ENCODE peak calls at places on chromosomes 5 and 9, in five cellular contexts. One of them, this sample, is unnamed.

GRCh38 chr9:95138474-95138873 is 179.0 kb downstream of the FANCC start:
- DNase-seq in anterior cingulate cortex: no peak
- DNase-seq in NCI-H524: peak
- DNase-seq in T-helper 2 cell: no peak
- DNase-seq in AG04449: no peak
- DNase-seq in this sample: peak

GRCh38 chr5:180873628-180874520 is 12.8 kb upstream of the ZFP62 start:
- DNase-seq in NCI-H524: no peak
- DNase-seq in anterior cingulate cortex: no peak
- DNase-seq in T-helper 2 cell: no peak
- DNase-seq in AG04449: no peak
- DNase-seq in this sample: no peak

GRCh38 chr9:97803167-97804058 is 49.6 kb upstream of the FOXE1 start:
- DNase-seq in anterior cingulate cortex: peak
- DNase-seq in AG04449: no peak
- DNase-seq in T-helper 2 cell: peak
- DNase-seq in NCI-H524: peak
- DNase-seq in this sample: peak

GRCh38 chr5:126360467-126360866 is 62.7 kb upstream of the GRAMD2B start:
- DNase-seq in NCI-H524: no peak
- DNase-seq in AG04449: no peak
- DNase-seq in T-helper 2 cell: no peak
- DNase-seq in anterior cingulate cortex: no peak
- DNase-seq in this sample: no peak

GRCh38 chr5:113147088-113147487 is 170.5 kb downstream of the DCP2 start:
- DNase-seq in NCI-H524: peak
- DNase-seq in AG04449: peak
- DNase-seq in anterior cingulate cortex: no peak
- DNase-seq in T-helper 2 cell: no peak
- DNase-seq in this sample: no peak

GRCh38 chr9:127897194-127897692 is 2.2 kb downstream of the ST6GALNAC6 start:
- DNase-seq in AG04449: no peak
- DNase-seq in anterior cingulate cortex: peak
- DNase-seq in T-helper 2 cell: no peak
- DNase-seq in NCI-H524: peak
- DNase-seq in this sample: peak

GRCh38 chr5:57128325-57128724 is 45.5 kb upstream of the GPBP1 start:
- DNase-seq in T-helper 2 cell: no peak
- DNase-seq in NCI-H524: no peak
- DNase-seq in AG04449: no peak
- DNase-seq in anterior cingulate cortex: no peak
- DNase-seq in this sample: no peak

GRCh38 chr5:122656107-122656506 is 118.8 kb upstream of the SNX2 start:
- DNase-seq in NCI-H524: no peak
- DNase-seq in anterior cingulate cortex: no peak
- DNase-seq in T-helper 2 cell: no peak
- DNase-seq in AG04449: no peak
- DNase-seq in this sample: no peak

GRCh38 chr5:149550608-149551226 is 522 bp downstream of the CSNK1A1 start:
- DNase-seq in anterior cingulate cortex: peak
- DNase-seq in NCI-H524: peak
- DNase-seq in T-helper 2 cell: no peak
- DNase-seq in AG04449: no peak
- DNase-seq in this sample: no peak

GRCh38 chr5:25500635-25501034 is 855.9 kb upstream of the CDH10 start:
- DNase-seq in T-helper 2 cell: no peak
- DNase-seq in AG04449: no peak
- DNase-seq in anterior cingulate cortex: no peak
- DNase-seq in NCI-H524: no peak
- DNase-seq in this sample: no peak

GRCh38 chr5:39219433-39219832 is at the start of gene FYB1:
- DNase-seq in NCI-H524: no peak
- DNase-seq in anterior cingulate cortex: no peak
- DNase-seq in T-helper 2 cell: no peak
- DNase-seq in AG04449: no peak
- DNase-seq in this sample: no peak

GRCh38 chr5:3310551-3311340 is 284.9 kb upstream of the IRX1 start:
- DNase-seq in NCI-H524: peak
- DNase-seq in AG04449: peak
- DNase-seq in T-helper 2 cell: no peak
- DNase-seq in anterior cingulate cortex: no peak
- DNase-seq in this sample: peak

GRCh38 chr5:139650689-139651501 is 2.7 kb downstream of the CXXC5 start:
- DNase-seq in NCI-H524: no peak
- DNase-seq in AG04449: no peak
- DNase-seq in anterior cingulate cortex: peak
- DNase-seq in T-helper 2 cell: no peak
- DNase-seq in this sample: no peak

GRCh38 chr9:14768561-14769234 is 46.2 kb upstream of the CER1 start:
- DNase-seq in NCI-H524: peak
- DNase-seq in anterior cingulate cortex: no peak
- DNase-seq in T-helper 2 cell: no peak
- DNase-seq in AG04449: no peak
- DNase-seq in this sample: peak

GRCh38 chr5:5650242-5650641 is 227.8 kb downstream of the ICE1 start:
- DNase-seq in anterior cingulate cortex: no peak
- DNase-seq in AG04449: no peak
- DNase-seq in T-helper 2 cell: no peak
- DNase-seq in NCI-H524: no peak
- DNase-seq in this sample: no peak

GRCh38 chr5:144143625-144144024 is 26.8 kb downstream of the YIPF5 start:
- DNase-seq in anterior cingulate cortex: no peak
- DNase-seq in AG04449: no peak
- DNase-seq in T-helper 2 cell: no peak
- DNase-seq in NCI-H524: no peak
- DNase-seq in this sample: no peak

GRCh38 chr5:14035859-14036440 is 91.5 kb upstream of the DNAH5 start:
- DNase-seq in NCI-H524: no peak
- DNase-seq in T-helper 2 cell: no peak
- DNase-seq in AG04449: peak
- DNase-seq in anterior cingulate cortex: no peak
- DNase-seq in this sample: peak

GRCh38 chr9:36101916-36102741 is 34.4 kb upstream of the GLIPR2 start:
- DNase-seq in AG04449: peak
- DNase-seq in anterior cingulate cortex: no peak
- DNase-seq in NCI-H524: no peak
- DNase-seq in T-helper 2 cell: no peak
- DNase-seq in this sample: no peak

GRCh38 chr9:109574061-109574882 is 76.2 kb upstream of the PTPN3 start:
- DNase-seq in anterior cingulate cortex: no peak
- DNase-seq in AG04449: peak
- DNase-seq in NCI-H524: peak
- DNase-seq in T-helper 2 cell: no peak
- DNase-seq in this sample: peak